ENCODE peak calls at places on chromosomes 12 and 14, in six cellular contexts. Z, Q, V, F, G and A are unnamed samples.

GRCh38 chr14:101875726-101876268 is 88.6 kb upstream of the DYNC1H1 start:
- DNase-seq in V (no peak), Z (no peak), F (no peak), Q (no peak), G (no peak), A (no peak)

GRCh38 chr12:116609715-116610114 is 50.5 kb downstream of the MAP1LC3B2 start:
- DNase-seq in Z (no peak), Q (no peak), G (peak), F (no peak), V (peak), A (peak)

GRCh38 chr12:55933158-55933798 is 2.3 kb downstream of the DGKA start:
- DNase-seq in G (no peak), F (no peak), Q (peak), Z (no peak), V (no peak), A (no peak)

GRCh38 chr12:1527789-1528188 is 66.6 kb downstream of the FBXL14 start:
- DNase-seq in V (no peak), G (no peak), Z (no peak), F (peak), Q (peak), A (no peak)

GRCh38 chr12:3920378-3921141 is 47.4 kb upstream of the PARP11 start:
- DNase-seq in V (no peak), F (no peak), G (peak), Q (no peak), Z (peak), A (peak)

GRCh38 chr14:24143511-24143910 is 2.1 kb upstream of the EMC9 start:
- DNase-seq in Q (peak), F (no peak), Z (no peak), V (no peak), G (no peak), A (no peak)

GRCh38 chr12:62522984-62523383 is 56.4 kb downstream of the MON2 start:
- DNase-seq in G (no peak), V (no peak), Q (peak), Z (no peak), F (no peak), A (no peak)

GRCh38 chr12:57815177-57816000 is 3.1 kb downstream of the AVIL start:
- DNase-seq in G (no peak), Z (no peak), Q (no peak), V (peak), F (peak), A (no peak)

GRCh38 chr12:31828057-31828456 is 99.2 kb upstream of the AMN1 start:
- DNase-seq in G (no peak), F (no peak), Q (no peak), Z (no peak), V (no peak), A (no peak)

GRCh38 chr14:51609987-51610283 is 41.8 kb upstream of the FRMD6 start:
- DNase-seq in Z (peak), V (no peak), Q (peak), G (no peak), F (no peak), A (no peak)

GRCh38 chr14:89721991-89722390 is 232.5 kb downstream of the EFCAB11 start:
- DNase-seq in F (no peak), Q (peak), V (no peak), G (no peak), Z (no peak), A (no peak)

GRCh38 chr12:104422441-104422840 is 34.3 kb upstream of the CHST11 start:
- DNase-seq in Q (no peak), G (no peak), V (no peak), F (no peak), Z (no peak), A (no peak)

GRCh38 chr12:68119250-68119649 is 40.3 kb downstream of the IFNG start:
- DNase-seq in G (no peak), Z (no peak), Q (no peak), F (no peak), V (no peak), A (no peak)

GRCh38 chr12:22628228-22628627 is 3.3 kb downstream of the ETNK1 start:
- DNase-seq in V (no peak), Q (no peak), Z (no peak), F (no peak), G (no peak), A (no peak)

GRCh38 chr14:36818794-36819384 is 157.2 kb downstream of the PAX9 start:
- DNase-seq in F (no peak), V (peak), G (no peak), Q (peak), Z (no peak), A (no peak)

GRCh38 chr12:56990648-56991318 is 15.6 kb downstream of the ZBTB39 start:
- DNase-seq in Z (no peak), F (no peak), G (no peak), V (no peak), Q (no peak), A (no peak)

GRCh38 chr12:9721394-9722092 is 11.4 kb downstream of the CLECL1 start:
- DNase-seq in G (no peak), Q (peak), Z (peak), V (no peak), F (no peak), A (no peak)

GRCh38 chr14:69299286-69300035 is 39.5 kb downstream of the GALNT16 start:
- DNase-seq in Q (no peak), V (peak), Z (no peak), F (peak), G (no peak), A (no peak)

GRCh38 chr12:27024291-27024690 is 1.9 kb downstream of the MED21 start:
- DNase-seq in V (no peak), G (no peak), F (no peak), Q (peak), Z (no peak), A (no peak)

GRCh38 chr12:13204428-13204827 is 7.9 kb downstream of the EMP1 start:
- DNase-seq in V (peak), G (no peak), Q (no peak), F (no peak), Z (no peak), A (no peak)

GRCh38 chr12:47323802-47324201 is 244.0 kb upstream of the AMIGO2 start:
- DNase-seq in G (no peak), Z (no peak), F (no peak), Q (no peak), V (no peak), A (no peak)

GRCh38 chr12:62537544-62537943 is 70.9 kb downstream of the MON2 start:
- DNase-seq in V (no peak), F (peak), Q (peak), Z (peak), G (no peak), A (no peak)

GRCh38 chr14:52263190-52263589 is 4.3 kb upstream of the PTGDR start:
- DNase-seq in Z (no peak), Q (no peak), V (no peak), F (no peak), G (no peak), A (no peak)

GRCh38 chr12:111393700-111394275 is 11.9 kb upstream of the SH2B3 start:
- DNase-seq in Z (no peak), Q (no peak), G (no peak), F (peak), V (no peak), A (no peak)

GRCh38 chr12:6753772-6754356 is 923 bp upstream of the MLF2 start:
- DNase-seq in V (no peak), Z (peak), Q (no peak), G (no peak), F (no peak), A (peak)
- TF ChIP-seq CTCF in V (no peak), Z (no peak), Q (peak), G (no peak), F (peak), A (peak)

GRCh38 chr14:22163051-22163450 is 426.0 kb downstream of the DAD1 start:
- DNase-seq in Z (peak), G (no peak), Q (no peak), F (no peak), V (peak), A (no peak)
- TF ChIP-seq CTCF in Z (peak), G (peak), Q (no peak), F (no peak), V (peak), A (peak)

DNA sequence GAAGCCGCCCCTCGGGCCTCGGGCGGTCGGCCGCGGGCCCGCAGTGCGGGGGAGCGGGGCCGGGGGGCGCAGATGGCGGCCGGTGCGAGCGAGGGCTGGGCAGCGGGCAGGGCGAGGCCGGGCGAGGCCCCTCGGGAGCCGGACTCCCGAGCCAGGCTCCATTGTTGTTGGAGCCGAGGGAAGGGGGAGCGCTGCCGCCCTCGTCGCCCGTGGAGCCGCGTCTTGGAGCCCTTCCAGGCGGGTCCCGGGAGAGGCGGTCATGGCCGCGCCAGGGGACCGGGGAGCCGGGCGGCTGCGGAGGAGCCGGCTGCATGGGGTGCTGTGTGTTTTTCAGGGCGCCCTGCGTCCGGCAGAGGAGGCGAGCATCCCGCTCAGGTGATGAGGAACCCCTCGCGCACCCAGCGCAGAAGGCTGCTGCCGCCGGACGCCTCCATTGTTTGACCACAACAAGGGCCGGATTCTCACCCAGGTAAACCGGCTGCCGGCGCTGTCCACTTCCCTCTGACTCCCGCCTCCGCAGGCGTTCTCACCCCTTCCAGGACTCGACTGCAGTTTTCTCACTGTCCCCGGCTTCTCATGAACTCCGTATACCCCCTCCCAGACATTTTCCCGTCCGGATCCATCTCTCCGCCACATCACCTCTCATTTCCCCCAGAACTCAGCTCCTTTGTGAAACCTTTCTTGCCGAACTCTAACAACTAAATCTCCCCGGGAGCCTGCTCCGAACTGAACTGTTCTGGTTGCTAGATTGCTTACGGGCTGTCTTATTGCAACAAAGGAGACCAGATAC is 732 bp downstream of the ZNF664 start:
- DNase-seq in V (peak), Q (peak), G (peak), F (peak), Z (peak), A (peak)
- TF ChIP-seq CTCF in V (no peak), Q (no peak), G (no peak), F (no peak), Z (no peak), A (no peak)

GRCh38 chr12:121888083-121888477 is 510 bp upstream of the PSMD9 start:
- DNase-seq in G (no peak), F (no peak), Z (no peak), V (no peak), Q (no peak), A (no peak)
- TF ChIP-seq CTCF in G (peak), F (peak), Z (no peak), V (peak), Q (no peak), A (no peak)